ENCODE peak calls at places on chromosomes 12 and 14, in eight cellular contexts. R is AG09309, F is GM06990, Y is osteoblast, Z is epithelial cell of esophagus, E is dorsolateral prefrontal cortex, T is AG04449, D is HCT116. N is an unnamed sample.

GRCh38 chr14:100900837-100901390 is 2.6 kb downstream of the RTL1 start:
- DNase-seq in Y (peak; percentile 58), D (peak; percentile 41), F (no peak), Z (peak; percentile 33), R (no peak), T (no peak), E (no peak), N (no peak)

GRCh38 chr12:90199008-90199407 is 490.4 kb upstream of the ATP2B1 start:
- DNase-seq in R (no peak), D (no peak), F (no peak), Y (no peak), T (no peak), Z (peak; percentile 18), E (no peak), N (no peak)

GRCh38 chr12:24814379-24815086 is 134.4 kb downstream of the BCAT1 start:
- DNase-seq in Y (no peak), D (no peak), R (no peak), T (no peak), E (no peak), Z (no peak), F (peak; percentile 39), N (no peak)

GRCh38 chr12:54689984-54690383 is 41.8 kb upstream of the DCD start:
- DNase-seq in Z (peak; percentile 16), T (no peak), Y (no peak), R (no peak), E (no peak), D (peak; percentile 26), F (no peak), N (no peak)

GRCh38 chr12:92079054-92079385 is 66.6 kb downstream of the BTG1 start:
- DNase-seq in Z (no peak), F (no peak), D (no peak), E (no peak), T (no peak), R (no peak), Y (no peak), N (no peak)

GRCh38 chr12:79547735-79548347 is 142.9 kb downstream of the PAWR start:
- DNase-seq in F (no peak), R (peak; percentile 41), Y (peak; percentile 80), T (no peak), E (peak; percentile 52), D (peak; percentile 34), Z (peak; percentile 75), N (no peak)

GRCh38 chr12:94545937-94546771 is 86.5 kb upstream of the CEP83 start:
- DNase-seq in E (peak; percentile 44), D (peak; percentile 77), Y (peak; percentile 88), T (no peak), Z (peak; percentile 83), R (peak; percentile 24), F (no peak), N (peak; percentile 32)

GRCh38 chr14:104355101-104355691 is 216.8 kb downstream of the KIF26A start:
- DNase-seq in E (no peak), F (no peak), D (no peak), R (no peak), Y (peak; percentile 80), Z (no peak), T (no peak), N (no peak)

GRCh38 chr14:65238456-65238855 is 136.1 kb upstream of the MAX start:
- DNase-seq in F (no peak), T (no peak), E (no peak), Y (no peak), D (no peak), R (peak; percentile 79), Z (peak; percentile 68), N (peak; percentile 95)

GRCh38 chr12:130041983-130042812 is 120.1 kb upstream of the FZD10 start:
- DNase-seq in T (no peak), E (peak; percentile 82), Y (no peak), D (no peak), R (no peak), F (no peak), Z (peak; percentile 15), N (no peak)

GRCh38 chr14:31025335-31026075 is at the start of gene AP4S1:
- DNase-seq in F (peak; percentile 63), T (no peak), Z (peak; percentile 23), R (no peak), E (peak; percentile 24), D (no peak), Y (peak; percentile 82), N (no peak)

GRCh38 chr14:36028218-36028617 is 148.3 kb downstream of the PTCSC3 start:
- DNase-seq in D (no peak), Y (no peak), Z (no peak), R (no peak), E (no peak), T (no peak), F (no peak), N (no peak)

GRCh38 chr14:55125403-55125802 is 3.6 kb upstream of the LGALS3 start:
- DNase-seq in R (no peak), Y (no peak), E (no peak), D (no peak), F (no peak), T (no peak), Z (no peak), N (no peak)

GRCh38 chr12:7017870-7018349 is 366 bp downstream of the LPCAT3 start:
- DNase-seq in R (no peak), D (no peak), Z (peak; percentile 7), E (no peak), T (no peak), F (no peak), Y (peak; percentile 83), N (no peak)

GRCh38 chr12:58533652-58534051 is 386.7 kb downstream of the LRIG3 start:
- DNase-seq in D (no peak), R (no peak), E (no peak), Y (no peak), F (no peak), Z (peak; percentile 80), T (no peak), N (no peak)

DNA sequence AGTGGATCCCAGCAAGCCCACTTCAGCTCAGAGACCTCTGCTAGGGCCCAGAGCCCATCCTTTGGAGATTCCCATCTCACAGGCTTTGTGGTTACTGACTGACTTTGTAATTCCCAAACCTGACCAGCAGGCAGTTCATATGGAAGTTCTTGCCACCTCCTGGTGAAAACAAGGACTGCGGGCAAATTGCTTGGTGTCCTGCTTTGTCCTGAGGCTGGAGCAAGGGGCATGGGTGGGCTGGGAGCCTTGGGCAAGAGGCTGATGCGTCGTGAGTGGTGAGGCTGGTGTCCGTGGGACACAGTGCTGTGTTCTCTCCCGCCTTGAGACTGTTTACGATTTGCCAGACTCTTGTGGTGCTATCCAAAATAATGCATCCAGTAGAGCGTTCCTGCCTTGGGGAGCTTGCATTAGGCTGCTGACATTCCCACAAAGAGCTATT is 91.0 kb downstream of the LRRC74A start:
- DNase-seq in Z (peak; percentile 77), D (peak; percentile 81), F (no peak), E (peak; percentile 53), T (no peak), R (no peak), Y (peak; percentile 91), N (no peak)
- TF ChIP-seq CTCF in Z (peak; percentile 89), D (no peak), F (peak; percentile 48), E (peak; percentile 33), T (peak; percentile 91), R (peak; percentile 84), Y (peak; percentile 84), N (peak; percentile 85)

GRCh38 chr12:104672501-104673265 is 215.9 kb downstream of the CHST11 start:
- DNase-seq in R (no peak), Z (peak; percentile 80), D (no peak), E (peak; percentile 69), T (no peak), Y (peak; percentile 84), F (no peak), N (peak; percentile 83)
- H3K4me3 ChIP-seq in R (no peak overlapping the region), Z (no peak overlapping the region), D (no peak overlapping the region), E (no peak overlapping the region), T (no peak overlapping the region), Y (peak overlapping the region; percentile 29), F (no peak overlapping the region), N (no peak overlapping the region)

DNA sequence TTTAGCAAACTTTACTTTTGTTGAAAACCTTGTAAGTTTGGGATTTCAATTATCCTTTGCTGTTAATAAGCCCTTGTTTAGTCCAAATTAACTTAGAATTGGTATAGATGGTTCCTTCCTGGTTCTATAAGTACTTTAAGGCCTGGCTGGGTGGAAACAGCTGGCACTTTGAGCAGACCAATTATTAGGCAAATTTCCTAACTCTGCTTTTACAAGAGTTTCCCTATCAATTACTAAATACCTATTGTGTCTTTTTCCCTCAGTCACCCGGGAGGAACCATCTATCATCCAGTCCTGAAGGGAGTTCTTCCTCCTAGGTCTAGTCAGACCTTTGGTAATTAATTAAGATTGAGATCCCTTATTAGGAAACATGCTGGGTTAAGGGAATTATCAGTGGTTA is 138.0 kb downstream of the SLC38A6 start:
- DNase-seq in Y (no peak), T (no peak), R (no peak), D (no peak), E (no peak), F (no peak), Z (no peak), N (no peak)
- TF ChIP-seq CTCF in Y (no peak), T (no peak), R (no peak), D (no peak), E (no peak), F (no peak), Z (no peak), N (no peak)

DNA sequence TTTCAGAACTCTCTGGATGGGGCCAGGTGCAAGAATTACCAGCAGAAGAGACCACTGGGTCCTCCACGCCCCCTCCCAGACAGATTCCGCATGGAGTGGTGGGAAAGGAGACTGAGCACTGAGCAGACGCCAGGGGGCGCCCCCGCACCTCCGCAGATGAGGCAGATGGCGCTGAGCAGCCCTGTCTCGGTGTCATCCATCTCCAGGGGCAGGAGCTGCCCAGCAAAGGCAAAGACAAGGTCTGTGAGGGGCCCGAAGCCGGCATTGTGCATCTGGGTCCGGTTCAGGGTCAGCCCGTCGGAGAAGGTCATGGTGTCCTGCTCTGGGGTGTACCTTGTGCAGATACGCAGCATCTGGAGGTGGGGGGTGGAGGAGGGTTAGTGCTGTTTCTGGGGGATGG is 6.3 kb upstream of the ITGB7 start:
- DNase-seq in Z (peak; percentile 69), R (no peak), T (no peak), F (peak; percentile 67), D (no peak), E (peak; percentile 89), Y (peak; percentile 97), N (no peak)
- H3K4me3 ChIP-seq in Z (no peak overlapping the region), R (no peak overlapping the region), T (no peak overlapping the region), F (no peak overlapping the region), D (no peak overlapping the region), E (no peak overlapping the region), Y (no peak overlapping the region), N (no peak overlapping the region)

DNA sequence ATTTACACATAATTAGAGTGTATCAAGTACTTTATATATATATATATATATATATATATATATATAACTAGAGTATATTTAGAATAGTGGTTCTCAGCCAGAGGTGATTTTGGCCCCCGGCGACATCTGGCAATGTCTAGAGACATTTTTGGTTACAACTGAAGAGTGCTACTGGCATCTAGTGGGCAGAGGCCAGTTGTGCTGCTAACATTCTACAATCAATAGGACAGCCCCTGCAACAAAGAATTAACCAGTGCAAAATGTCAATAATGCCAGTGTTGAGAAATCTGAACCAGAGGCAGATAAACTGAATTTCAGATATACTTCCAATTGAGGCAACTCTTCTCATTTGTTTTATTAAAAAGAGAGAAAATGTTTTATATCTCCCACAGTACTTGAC is 8.9 kb downstream of the GTF2A1 start:
- DNase-seq in D (no peak), E (peak; percentile 41), T (no peak), F (no peak), Z (peak; percentile 22), R (no peak), Y (no peak), N (no peak)
- TF ChIP-seq CTCF in D (peak; percentile 13), E (peak; percentile 61), T (peak; percentile 14), F (peak; percentile 59), Z (peak; percentile 52), R (peak; percentile 47), Y (peak; percentile 59), N (peak; percentile 39)

GRCh38 chr12:114721266-114721665 is 37.3 kb upstream of the TBX3 start:
- DNase-seq in E (no peak), D (no peak), T (no peak), Z (no peak), R (no peak), F (no peak), Y (no peak), N (no peak)
- H3K4me3 ChIP-seq in E (no peak overlapping the region), D (no peak overlapping the region), T (no peak overlapping the region), Z (no peak overlapping the region), R (no peak overlapping the region), F (no peak overlapping the region), Y (no peak overlapping the region), N (no peak overlapping the region)

N was measured in kidney epithelial cell.